ENCODE peak calls at places on chromosomes 13 and 19, in four cellular contexts. Q is osteocyte, B is fibroblast of gingiva, K is heart left ventricle. D is an unnamed sample.

GRCh38 chr19:55593096-55593772 is 6.1 kb downstream of the FIZ1 start:
- DNase-seq in Q (no peak), B (no peak), K (no peak), D (no peak)

GRCh38 chr19:13888281-13888680 is 11.3 kb downstream of the NANOS3 start:
- DNase-seq in Q (no peak), B (no peak), K (no peak), D (no peak)

GRCh38 chr13:36915891-36916640 is 4.0 kb downstream of the SMAD9 start:
- DNase-seq in Q (no peak), B (no peak), K (no peak), D (no peak)

GRCh38 chr19:1383311-1384084 is at the start of gene NDUFS7:
- DNase-seq in Q (peak), B (peak), K (peak), D (peak)

GRCh38 chr19:23917856-23918255 is 3.2 kb downstream of the ZNF726 start:
- DNase-seq in Q (peak), B (no peak), K (no peak), D (no peak)

GRCh38 chr19:12938536-12939291 is at the start of gene CALR:
- DNase-seq in Q (no peak), B (peak), K (no peak), D (no peak)

GRCh38 chr19:38841787-38842438 is 7.9 kb downstream of the HNRNPL start:
- DNase-seq in Q (no peak), B (no peak), K (no peak), D (no peak)

GRCh38 chr19:40751065-40751923 is at the start of gene SNRPA:
- DNase-seq in Q (peak), B (peak), K (peak), D (peak)

GRCh38 chr19:497861-498590 is 1.7 kb downstream of the MADCAM1 start:
- DNase-seq in Q (no peak), B (no peak), K (peak), D (no peak)

GRCh38 chr13:75635101-75635620 is 969 bp upstream of the LMO7 start:
- DNase-seq in Q (no peak), B (peak), K (peak), D (no peak)

GRCh38 chr13:74274946-74275345 is 140.7 kb upstream of the KLF12 start:
- DNase-seq in Q (no peak), B (no peak), K (no peak), D (no peak)

GRCh38 chr13:113291997-113292862 is 4.8 kb upstream of the LAMP1 start:
- DNase-seq in Q (no peak), B (peak), K (no peak), D (no peak)

GRCh38 chr13:112333756-112334543 is 42.2 kb upstream of the SPACA7 start:
- DNase-seq in Q (no peak), B (no peak), K (no peak), D (no peak)

GRCh38 chr19:19399733-19400438 is 5.6 kb upstream of the GATAD2A start:
- DNase-seq in Q (no peak), B (peak), K (no peak), D (no peak)

GRCh38 chr13:31951215-31951678 is 80.3 kb upstream of the FRY start:
- DNase-seq in Q (no peak), B (peak), K (peak), D (no peak)

GRCh38 chr13:31038834-31039552 is 106.5 kb downstream of the TEX26 start:
- DNase-seq in Q (peak), B (no peak), K (no peak), D (no peak)

GRCh38 chr13:39483326-39483725 is 119.7 kb downstream of the LHFPL6 start:
- DNase-seq in Q (no peak), B (peak), K (no peak), D (no peak)

D was measured in type B pancreatic cell.